ENCODE peak calls at places on chromosomes 1 and 21, in six cellular contexts. G is H1, R is SK-N-SH, K is K562, A is GM12878, C is HepG2. D is an unnamed sample.

GRCh38 chr1:168833801-168834224 is 104.8 kb upstream of the DPT start:
- DNase-seq in K (no peak), C (peak; percentile 81), R (no peak), A (no peak), G (no peak), D (no peak)

GRCh38 chr1:24702511-24703293 is 42.5 kb upstream of the CLIC4 start:
- DNase-seq in G (no peak), C (peak; percentile 38), K (no peak), R (no peak), A (no peak), D (no peak)

GRCh38 chr1:226980565-226981385 is 40.7 kb downstream of the COQ8A start:
- DNase-seq in A (no peak), K (no peak), G (no peak), R (peak; percentile 37), C (no peak), D (no peak)

GRCh38 chr21:46527801-46528200 is 69.1 kb downstream of the DIP2A start:
- DNase-seq in R (no peak), A (no peak), K (no peak), C (no peak), G (no peak), D (no peak)

GRCh38 chr1:210989949-210990348 is 144.0 kb downstream of the KCNH1 start:
- DNase-seq in K (no peak), G (no peak), C (no peak), A (no peak), R (peak; percentile 61), D (no peak)

GRCh38 chr1:191343816-191344215 is 814.4 kb upstream of the RGS18 start:
- DNase-seq in G (no peak), R (no peak), C (no peak), K (no peak), A (no peak), D (no peak)

GRCh38 chr1:1981142-1981500 is 22.5 kb downstream of the CFAP74 start:
- DNase-seq in G (no peak), C (no peak), R (no peak), A (no peak), K (no peak), D (no peak)

GRCh38 chr1:16915627-16915973 is 6.1 kb upstream of the CROCC start:
- DNase-seq in R (peak; percentile 38), K (no peak), C (no peak), A (no peak), G (no peak), D (no peak)

GRCh38 chr1:74731399-74732052 is 1.3 kb downstream of the CRYZ start:
- DNase-seq in A (no peak), K (peak; percentile 66), R (no peak), G (no peak), C (peak; percentile 92), D (no peak)

GRCh38 chr1:157286646-157287420 is 148.6 kb upstream of the ETV3 start:
- DNase-seq in G (no peak), K (no peak), C (no peak), A (no peak), R (no peak), D (no peak)

GRCh38 chr1:85894651-85895050 is 186.4 kb upstream of the ZNHIT6 start:
- DNase-seq in R (peak; percentile 59), K (no peak), C (peak; percentile 25), A (peak; percentile 3), G (no peak), D (no peak)

GRCh38 chr1:34850382-34850781 is 9.2 kb downstream of the SMIM12 start:
- DNase-seq in C (no peak), R (no peak), A (no peak), K (no peak), G (no peak), D (no peak)

GRCh38 chr1:236067854-236068454 is 3.1 kb upstream of the NID1 start:
- DNase-seq in G (no peak), R (no peak), C (no peak), K (no peak), A (no peak), D (no peak)

GRCh38 chr1:72230746-72231145 is 51.6 kb downstream of the NEGR1 start:
- DNase-seq in K (no peak), A (no peak), R (no peak), C (no peak), G (no peak), D (no peak)

GRCh38 chr21:32143222-32143939 is 135.5 kb downstream of the MIS18A start:
- DNase-seq in A (no peak), K (no peak), C (no peak), R (no peak), G (no peak), D (no peak)

GRCh38 chr1:47374501-47374900 is 40.9 kb downstream of the CMPK1 start:
- DNase-seq in A (no peak), R (no peak), K (no peak), G (no peak), C (no peak), D (no peak)

GRCh38 chr1:203492486-203493130 is 1.3 kb upstream of the OPTC start:
- DNase-seq in K (no peak), R (no peak), C (no peak), A (no peak), G (no peak), D (no peak)

GRCh38 chr1:112312315-112312714 is 83.7 kb upstream of the CTTNBP2NL start:
- DNase-seq in K (no peak), R (no peak), G (no peak), A (no peak), C (no peak), D (no peak)

GRCh38 chr1:206699626-206700025 is 14.9 kb downstream of the MAPKAPK2 start:
- DNase-seq in G (no peak), R (no peak), C (peak; percentile 74), K (no peak), A (no peak), D (peak; percentile 72)

GRCh38 chr1:64542118-64542517 is 72.2 kb downstream of the CACHD1 start:
- DNase-seq in R (no peak), C (no peak), G (no peak), K (no peak), A (no peak), D (no peak)

GRCh38 chr1:64545118-64545916 is 75.4 kb downstream of the CACHD1 start:
- DNase-seq in R (no peak), G (no peak), K (no peak), A (no peak), C (no peak), D (no peak)

GRCh38 chr1:64546018-64546417 is 76.1 kb downstream of the CACHD1 start:
- DNase-seq in K (no peak), R (no peak), G (no peak), A (no peak), C (no peak), D (no peak)

GRCh38 chr1:64540265-64540791 is 70.4 kb downstream of the CACHD1 start:
- DNase-seq in K (no peak), G (no peak), C (no peak), A (no peak), R (no peak), D (no peak)

DNA sequence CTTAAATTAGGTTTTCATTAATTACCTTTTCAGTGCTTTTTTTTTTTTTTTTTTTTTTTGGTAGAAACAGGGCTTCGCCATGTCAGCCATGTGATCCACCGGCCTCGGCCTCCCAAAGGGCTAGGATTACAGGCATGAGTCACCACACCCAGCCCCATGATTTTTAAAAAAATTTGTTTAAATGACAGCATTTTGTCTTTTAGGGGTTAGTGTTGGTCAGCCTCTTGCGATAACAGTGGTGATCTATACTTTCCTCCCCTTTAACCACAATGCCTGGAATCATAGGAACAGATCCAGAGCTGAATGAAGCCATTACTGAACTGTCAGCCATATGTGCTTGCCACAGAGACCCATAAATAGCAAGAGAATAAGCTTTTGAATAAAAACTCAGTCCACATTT is 73.9 kb downstream of the CACHD1 start:
- DNase-seq in G (no peak), A (no peak), K (no peak), C (no peak), R (no peak), D (no peak)
- TF ChIP-seq GABPA in G (no peak), A (no peak), K (no peak), C (no peak), R (no peak), D (no peak)

GRCh38 chr21:41768371-41769042 is 1.7 kb upstream of the RIPK4 start:
- DNase-seq in K (no peak), C (peak; percentile 95), G (no peak), A (no peak), R (peak; percentile 60), D (no peak)
- H3K4me3 ChIP-seq in K (no peak overlapping the region), C (peak overlapping the region; percentile 80), G (peak overlapping the region; percentile 19), A (peak overlapping the region; percentile 44), R (peak overlapping the region; percentile 76), D (no peak overlapping the region)

GRCh38 chr1:228647523-228648444 is 87.5 kb upstream of the RHOU start:
- DNase-seq in G (peak; percentile 15), R (peak; percentile 63), A (no peak), C (peak; percentile 72), K (peak; percentile 50), D (peak; percentile 50)
- TF ChIP-seq GABPA in G (peak; percentile 42), R (no peak), A (no peak), C (no peak), K (no peak), D (no peak)

DNA sequence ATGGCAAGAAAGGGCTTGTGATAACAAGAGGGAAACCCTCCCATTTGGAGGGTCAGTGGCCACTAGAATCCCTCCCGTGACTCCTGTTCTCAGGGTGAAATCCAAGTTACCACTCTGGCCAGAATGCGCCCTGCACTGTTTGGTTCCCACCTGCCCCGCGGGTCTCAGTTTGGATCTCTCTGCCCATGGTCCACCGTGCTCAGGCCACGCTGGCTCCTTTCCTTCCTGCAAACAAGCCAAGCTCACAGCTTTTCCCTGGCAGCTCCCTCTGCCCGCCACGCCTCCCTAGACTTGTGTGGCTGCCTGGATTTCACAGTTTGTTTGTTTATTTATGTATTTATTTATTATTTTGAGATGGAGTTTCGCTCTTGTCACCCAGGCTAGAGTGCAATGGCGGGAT is 179.5 kb upstream of the VAMP3 start:
- DNase-seq in C (no peak), R (no peak), G (no peak), A (no peak), K (no peak), D (no peak)
- H3K4me3 ChIP-seq in C (no peak overlapping the region), R (no peak overlapping the region), G (no peak overlapping the region), A (no peak overlapping the region), K (no peak overlapping the region), D (no peak overlapping the region)

GRCh38 chr1:228455715-228456114 is 31.5 kb upstream of the RNF187 start:
- DNase-seq in C (no peak), R (no peak), K (no peak), A (no peak), G (no peak), D (no peak)
- TF ChIP-seq GABPA in C (no peak), R (no peak), K (no peak), A (no peak), G (no peak), D (no peak)

DNA sequence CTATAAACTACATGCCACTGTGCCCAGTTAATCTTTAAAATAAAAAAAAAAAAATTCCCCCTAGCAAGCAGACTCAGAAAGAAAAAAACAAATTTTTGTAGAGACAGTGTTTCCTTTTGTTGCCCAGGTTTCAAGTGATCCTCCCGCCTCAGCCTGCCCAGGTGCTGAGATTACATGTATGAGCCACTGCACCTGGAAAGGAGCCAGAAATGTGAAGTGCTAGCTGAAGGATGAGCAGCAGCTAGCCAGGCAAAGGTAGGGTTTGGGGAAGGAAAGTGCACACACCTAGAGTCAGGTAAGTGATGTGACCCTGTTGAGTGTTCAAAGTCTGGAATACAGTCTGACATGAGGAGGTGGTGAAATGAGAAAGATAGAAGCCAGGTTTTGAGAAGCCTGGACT is 1.7 kb downstream of the AKR1A1 start:
- DNase-seq in R (no peak), A (no peak), K (no peak), C (no peak), G (no peak), D (no peak)
- H3K4me3 ChIP-seq in R (no peak overlapping the region), A (peak overlapping the region; percentile 87), K (no peak overlapping the region), C (peak overlapping the region; percentile 82), G (no peak overlapping the region), D (peak overlapping the region; percentile 84)

D was measured in HL-60.